ENCODE peak calls at places on chromosomes 16 and 17, in ten cellular contexts. M is heart right ventricle, F is A549, D is mammary epithelial cell, R is cardiac muscle cell, Q is right lobe of liver, E is upper lobe of left lung, O is OCI-LY7, J is ovary, Z is RWPE1. T is an unnamed sample.
A peak's percentile ranks its signal among the peaks of the same experiment; 100 is the strongest.

GRCh38 chr16:23137256-23137655 is 12.0 kb downstream of the USP31 start:
- DNase-seq in M (no peak), F (no peak), D (no peak), R (no peak), Q (no peak), E (no peak), O (no peak), J (no peak), Z (no peak), T (no peak)

GRCh38 chr16:6008656-6009055 is 911.1 kb upstream of the EEF2KMT start:
- DNase-seq in M (no peak), F (no peak), D (no peak), R (no peak), Q (no peak), E (no peak), O (no peak), J (no peak), Z (no peak), T (no peak)

GRCh38 chr16:200388-200787 is 20.1 kb downstream of the HBQ1 start:
- DNase-seq in M (no peak), F (no peak), D (peak; percentile 44), R (no peak), Q (no peak), E (no peak), O (no peak), J (no peak), Z (no peak), T (no peak)

GRCh38 chr16:88768041-88768876 is 16.8 kb downstream of the PIEZO1 start:
- DNase-seq in M (peak; percentile 53), F (no peak), D (no peak), R (peak; percentile 90), Q (peak; percentile 66), E (peak; percentile 91), O (no peak), J (peak; percentile 34), Z (no peak), T (peak; percentile 84)

GRCh38 chr16:17451835-17452234 is 18.9 kb downstream of the XYLT1 start:
- DNase-seq in M (no peak), F (no peak), D (no peak), R (no peak), Q (no peak), E (no peak), O (no peak), J (no peak), Z (no peak), T (no peak)

GRCh38 chr16:19548144-19548543 is 7.4 kb upstream of the VPS35L start:
- DNase-seq in M (no peak), F (no peak), D (no peak), R (no peak), Q (no peak), E (no peak), O (no peak), J (no peak), Z (no peak), T (no peak)

GRCh38 chr17:31480067-31480466 is 88.6 kb downstream of the RAB11FIP4 start:
- DNase-seq in M (no peak), F (no peak), D (no peak), R (no peak), Q (no peak), E (no peak), O (no peak), J (no peak), Z (no peak), T (no peak)

GRCh38 chr16:54883358-54883757 is 47.3 kb upstream of the IRX5 start:
- DNase-seq in M (no peak), F (no peak), D (no peak), R (no peak), Q (no peak), E (no peak), O (no peak), J (no peak), Z (no peak), T (no peak)

GRCh38 chr17:71163813-71164122 is 957.1 kb upstream of the SOX9 start:
- DNase-seq in M (no peak), F (no peak), D (no peak), R (no peak), Q (no peak), E (no peak), O (no peak), J (no peak), Z (no peak), T (no peak)

GRCh38 chr17:32382526-32383223 is 32.7 kb downstream of the ZNF207 start:
- DNase-seq in M (no peak), F (no peak), D (no peak), R (no peak), Q (no peak), E (no peak), O (no peak), J (no peak), Z (no peak), T (no peak)

GRCh38 chr16:22979038-22979437 is 165.1 kb downstream of the HS3ST2 start:
- DNase-seq in M (no peak), F (peak; percentile 13), D (no peak), R (no peak), Q (no peak), E (no peak), O (no peak), J (no peak), Z (no peak), T (no peak)

GRCh38 chr16:66569827-66570405 is 3.7 kb downstream of the CMTM1 start:
- DNase-seq in M (no peak), F (peak; percentile 29), D (peak; percentile 56), R (no peak), Q (no peak), E (no peak), O (no peak), J (no peak), Z (peak; percentile 41), T (no peak)

GRCh38 chr16:799111-799947 is 1.2 kb downstream of the GNG13 start:
- DNase-seq in M (no peak), F (no peak), D (no peak), R (no peak), Q (no peak), E (no peak), O (no peak), J (no peak), Z (no peak), T (peak; percentile 62)

GRCh38 chr16:63188076-63188771 is 1152.0 kb upstream of the CDH8 start:
- DNase-seq in M (no peak), F (no peak), D (no peak), R (no peak), Q (no peak), E (no peak), O (no peak), J (no peak), Z (no peak), T (no peak)

GRCh38 chr17:41617136-41617535 is 4.6 kb upstream of the KRT16 start:
- DNase-seq in M (no peak), F (no peak), D (peak; percentile 48), R (no peak), Q (no peak), E (no peak), O (no peak), J (no peak), Z (no peak), T (no peak)

GRCh38 chr17:19386974-19387920 is at the start of gene MFAP4:
- DNase-seq in M (peak; percentile 69), F (no peak), D (no peak), R (peak; percentile 58), Q (peak; percentile 23), E (no peak), O (no peak), J (peak; percentile 91), Z (no peak), T (peak; percentile 47)

GRCh38 chr16:54447606-54448440 is 161.2 kb upstream of the IRX3 start:
- DNase-seq in M (no peak), F (peak; percentile 49), D (peak; percentile 84), R (no peak), Q (no peak), E (no peak), O (no peak), J (no peak), Z (peak; percentile 91), T (no peak)

GRCh38 chr17:75909812-75910274 is 5.2 kb upstream of the MRPL38 start:
- DNase-seq in M (no peak), F (no peak), D (peak; percentile 79), R (no peak), Q (no peak), E (no peak), O (no peak), J (peak; percentile 70), Z (peak; percentile 22), T (no peak)

GRCh38 chr16:82156761-82157654 is 13.0 kb downstream of the MPHOSPH6 start:
- DNase-seq in M (no peak), F (no peak), D (no peak), R (no peak), Q (no peak), E (no peak), O (no peak), J (peak; percentile 10), Z (no peak), T (no peak)

GRCh38 chr17:43832168-43832975 is 574 bp downstream of the MPP3 start:
- DNase-seq in M (peak; percentile 71), F (peak; percentile 76), D (peak; percentile 74), R (peak; percentile 54), Q (peak; percentile 57), E (peak; percentile 64), O (no peak), J (peak; percentile 32), Z (peak; percentile 85), T (peak; percentile 81)

GRCh38 chr16:53507464-53508180 is 4.6 kb upstream of the AKTIP start:
- DNase-seq in M (no peak), F (no peak), D (no peak), R (peak; percentile 68), Q (no peak), E (no peak), O (no peak), J (no peak), Z (no peak), T (no peak)

GRCh38 chr17:18070861-18071340 is 16.8 kb upstream of the DRG2 start:
- DNase-seq in M (no peak), F (no peak), D (peak; percentile 17), R (peak; percentile 34), Q (no peak), E (no peak), O (no peak), J (peak; percentile 13), Z (no peak), T (no peak)
- H3K27ac ChIP-seq in M (no peak overlapping the region), F (no peak overlapping the region), D (no peak overlapping the region), R (no peak overlapping the region), Q (no peak overlapping the region), E (no peak overlapping the region), O (no peak overlapping the region), J (no peak overlapping the region), Z (no peak overlapping the region), T (no peak overlapping the region)

GRCh38 chr17:48192321-48192731 is 84.8 kb downstream of the SNX11 start:
- DNase-seq in M (no peak), F (no peak), D (no peak), R (no peak), Q (no peak), E (no peak), O (no peak), J (no peak), Z (no peak), T (no peak)
- TF ChIP-seq CTCF in M (no peak), F (no peak), D (no peak), R (no peak), Q (no peak), E (no peak), O (no peak), J (no peak), Z (no peak), T (no peak)

GRCh38 chr16:14087590-14088154 is 16.6 kb downstream of the MRTFB start:
- DNase-seq in M (no peak), F (no peak), D (no peak), R (no peak), Q (no peak), E (no peak), O (no peak), J (no peak), Z (no peak), T (no peak)
- H3K27ac ChIP-seq in M (no peak overlapping the region), F (no peak overlapping the region), D (no peak overlapping the region), R (no peak overlapping the region), Q (peak overlapping the region; percentile 70), E (no peak overlapping the region), O (no peak overlapping the region), J (no peak overlapping the region), Z (no peak overlapping the region), T (no peak overlapping the region)

GRCh38 chr17:60899115-60899514 is 221.5 kb downstream of the BCAS3 start:
- DNase-seq in M (no peak), F (no peak), D (no peak), R (no peak), Q (no peak), E (no peak), O (no peak), J (no peak), Z (no peak), T (no peak)
- TF ChIP-seq CTCF in M (no peak), F (no peak), D (no peak), R (no peak), Q (no peak), E (no peak), O (no peak), J (no peak), Z (no peak), T (no peak)

T was measured in pancreas.